ENCODE peak calls at places on chromosomes 16 and 17, in six cellular contexts. G, N, X, K, M and S are unnamed samples.

GRCh38 chr16:55812951-55813350 is 19.9 kb downstream of the CES1 start:
- DNase-seq in M (no peak), K (no peak), N (no peak), G (no peak), X (no peak), S (no peak)

GRCh38 chr16:28326881-28327610 is 34.7 kb downstream of the SBK1 start:
- DNase-seq in K (peak; percentile 57), G (no peak), M (peak; percentile 52), N (no peak), X (peak; percentile 45), S (no peak)

GRCh38 chr17:78973196-78973595 is 6.5 kb downstream of the LGALS3BP start:
- DNase-seq in X (no peak), M (no peak), N (no peak), G (no peak), K (no peak), S (no peak)

GRCh38 chr17:73719588-73720071 is 75.4 kb upstream of the SDK2 start:
- DNase-seq in M (no peak), G (peak; percentile 16), K (no peak), X (no peak), N (no peak), S (no peak)

GRCh38 chr16:60485877-60486489 is 1550.3 kb downstream of the CDH8 start:
- DNase-seq in M (no peak), G (no peak), K (no peak), N (no peak), X (no peak), S (no peak)

GRCh38 chr17:9905902-9906301 is 831 bp upstream of the RCVRN start:
- DNase-seq in K (peak; percentile 68), M (no peak), G (no peak), X (no peak), N (no peak), S (no peak)

GRCh38 chr17:13562271-13562800 is 39.4 kb downstream of the HS3ST3A1 start:
- DNase-seq in N (peak; percentile 90), X (no peak), K (peak; percentile 97), G (no peak), M (no peak), S (peak; percentile 81)

GRCh38 chr16:8173111-8173644 is 417.1 kb downstream of the TMEM114 start:
- DNase-seq in G (no peak), K (peak; percentile 79), X (no peak), M (peak; percentile 76), N (peak; percentile 11), S (no peak)

GRCh38 chr17:34712481-34713195 is 133.3 kb downstream of the TMEM132E start:
- DNase-seq in K (no peak), M (no peak), N (no peak), G (no peak), X (no peak), S (no peak)

GRCh38 chr17:66900126-66901010 is 64.1 kb upstream of the CACNG4 start:
- DNase-seq in X (no peak), K (peak; percentile 25), G (no peak), N (no peak), M (no peak), S (no peak)

GRCh38 chr17:78360371-78361226 is 722 bp upstream of the SOCS3 start:
- DNase-seq in M (peak; percentile 91), X (peak; percentile 83), K (peak; percentile 92), G (peak; percentile 61), N (no peak), S (no peak)

GRCh38 chr17:50290074-50290702 is 15.9 kb downstream of the TMEM92 start:
- DNase-seq in N (peak; percentile 96), X (no peak), K (peak; percentile 99), G (no peak), M (no peak), S (peak; percentile 96)

GRCh38 chr17:64196626-64197025 is 66.4 kb downstream of the TEX2 start:
- DNase-seq in N (peak; percentile 70), K (peak; percentile 88), G (no peak), X (no peak), M (no peak), S (peak; percentile 66)

GRCh38 chr17:16935241-16935663 is 36.7 kb downstream of the TNFRSF13B start:
- DNase-seq in N (no peak), K (no peak), X (no peak), G (no peak), M (no peak), S (no peak)

GRCh38 chr16:84577034-84577803 is 40.7 kb downstream of the COTL1 start:
- DNase-seq in X (no peak), M (no peak), N (no peak), G (no peak), K (no peak), S (no peak)

GRCh38 chr16:76653390-76654026 is 376.3 kb downstream of the CNTNAP4 start:
- DNase-seq in N (peak; percentile 18), K (peak; percentile 48), M (peak; percentile 54), X (no peak), G (peak; percentile 59), S (peak; percentile 0)

GRCh38 chr17:49887086-49887743 is 39.3 kb upstream of the TAC4 start:
- DNase-seq in N (no peak), G (no peak), K (no peak), M (no peak), X (no peak), S (no peak)

GRCh38 chr17:32356378-32356743 is 6.4 kb downstream of the ZNF207 start:
- DNase-seq in N (no peak), G (no peak), K (no peak), X (no peak), M (no peak), S (no peak)

GRCh38 chr16:51924744-51925143 is 622.2 kb downstream of the TOX3 start:
- DNase-seq in X (no peak), N (no peak), G (no peak), M (no peak), K (no peak), S (no peak)

GRCh38 chr16:12752159-12752558 is 51.5 kb downstream of the CPPED1 start:
- DNase-seq in G (no peak), K (no peak), M (no peak), N (no peak), X (no peak), S (no peak)

GRCh38 chr16:58814348-58814801 is 80.3 kb upstream of the GOT2 start:
- DNase-seq in G (no peak), N (peak; percentile 9), X (no peak), M (no peak), K (peak; percentile 68), S (no peak)

GRCh38 chr17:6712058-6712853 is 913 bp downstream of the SLC13A5 start:
- DNase-seq in M (peak; percentile 6), G (no peak), N (no peak), X (no peak), K (peak; percentile 19), S (no peak)